ENCODE peak calls at places on chromosomes 5 and 9, in five cellular contexts. T is mucosa of descending colon, O is psoas muscle, L is NT2/D1, S is MM.1S. H is an unnamed sample.

GRCh38 chr9:137784046-137784445 is 93.5 kb upstream of the CACNA1B start:
- DNase-seq in T (no peak), O (no peak), L (no peak), S (no peak), H (peak; percentile 40)

GRCh38 chr5:133235696-133236426 is 184.0 kb downstream of the HSPA4 start:
- DNase-seq in T (no peak), O (no peak), L (no peak), S (no peak), H (no peak)

GRCh38 chr5:39216621-39217020 is 2.7 kb downstream of the FYB1 start:
- DNase-seq in T (no peak), O (no peak), L (no peak), S (no peak), H (no peak)

GRCh38 chr9:137095664-137096517 is 9.1 kb downstream of the MAN1B1 start:
- DNase-seq in T (peak; percentile 66), O (no peak), L (no peak), S (peak; percentile 84), H (peak; percentile 91)

GRCh38 chr5:97494465-97494864 is 311.4 kb upstream of the RIOK2 start:
- DNase-seq in T (no peak), O (no peak), L (no peak), S (no peak), H (no peak)

GRCh38 chr9:19552693-19553092 is 143.9 kb downstream of the ACER2 start:
- DNase-seq in T (no peak), O (no peak), L (no peak), S (no peak), H (no peak)

GRCh38 chr9:72217306-72217842 is 68.1 kb downstream of the GDA start:
- DNase-seq in T (no peak), O (no peak), L (no peak), S (no peak), H (no peak)

GRCh38 chr5:100780376-100780870 is 122.7 kb downstream of the ST8SIA4 start:
- DNase-seq in T (no peak), O (no peak), L (no peak), S (peak; percentile 73), H (no peak)

GRCh38 chr9:136007906-136008692 is 46.9 kb upstream of the UBAC1 start:
- DNase-seq in T (no peak), O (no peak), L (no peak), S (no peak), H (no peak)

GRCh38 chr5:180592176-180592575 is 877 bp upstream of the SCGB3A1 start:
- DNase-seq in T (no peak), O (no peak), L (no peak), S (no peak), H (no peak)

GRCh38 chr9:34459941-34460340 is 1.3 kb downstream of the DNAI1 start:
- DNase-seq in T (no peak), O (no peak), L (no peak), S (no peak), H (no peak)

GRCh38 chr9:135883410-135884089 is 23.8 kb downstream of the CAMSAP1 start:
- DNase-seq in T (no peak), O (no peak), L (no peak), S (no peak), H (no peak)

GRCh38 chr5:154278172-154278571 is 87.6 kb downstream of the GALNT10 start:
- DNase-seq in T (no peak), O (no peak), L (no peak), S (no peak), H (no peak)

GRCh38 chr5:94620257-94620656 is 1.8 kb downstream of the SLF1 start:
- DNase-seq in T (no peak), O (no peak), L (no peak), S (no peak), H (no peak)

GRCh38 chr5:66241136-66241825 is 97.2 kb downstream of the SREK1 start:
- DNase-seq in T (no peak), O (no peak), L (no peak), S (no peak), H (no peak)

GRCh38 chr9:111198936-111199335 is 131.1 kb downstream of the OR2K2 start:
- DNase-seq in T (no peak), O (no peak), L (no peak), S (no peak), H (no peak)

GRCh38 chr9:19026375-19026774 is 6.6 kb downstream of the SAXO1 start:
- DNase-seq in T (no peak), O (no peak), L (no peak), S (no peak), H (no peak)

GRCh38 chr9:125428060-125428481 is 166.4 kb downstream of the GAPVD1 start:
- DNase-seq in T (peak; percentile 48), O (peak; percentile 58), L (no peak), S (peak; percentile 7), H (no peak)

GRCh38 chr5:64570395-64570996 is 64.7 kb downstream of the RGS7BP start:
- DNase-seq in T (no peak), O (no peak), L (no peak), S (no peak), H (no peak)

GRCh38 chr5:76401801-76402250 is 1.3 kb upstream of the IQGAP2 start:
- DNase-seq in T (no peak), O (no peak), L (no peak), S (peak; percentile 93), H (peak; percentile 81)

GRCh38 chr9:82419827-82420486 is 431.4 kb downstream of the SPATA31D1 start:
- DNase-seq in T (no peak), O (no peak), L (no peak), S (no peak), H (no peak)

GRCh38 chr9:121550569-121551512 is 51.2 kb upstream of the GGTA1 start:
- DNase-seq in T (peak; percentile 86), O (peak; percentile 92), L (peak; percentile 73), S (peak; percentile 58), H (peak; percentile 94)

GRCh38 chr9:136742640-136743391 is at the start of gene LCN10:
- DNase-seq in T (peak; percentile 32), O (no peak), L (no peak), S (no peak), H (no peak)

GRCh38 chr9:81214975-81215374 is 474.4 kb downstream of the TLE1 start:
- DNase-seq in T (no peak), O (no peak), L (no peak), S (no peak), H (no peak)

GRCh38 chr5:107112207-107112606 is 558.5 kb downstream of the EFNA5 start:
- DNase-seq in T (no peak), O (no peak), L (no peak), S (no peak), H (no peak)

GRCh38 chr9:18829858-18830257 is 203.2 kb downstream of the SAXO1 start:
- DNase-seq in T (no peak), O (no peak), L (no peak), S (no peak), H (no peak)

GRCh38 chr5:80798166-80798565 is 143.4 kb upstream of the DHFR start:
- DNase-seq in T (no peak), O (no peak), L (no peak), S (no peak), H (no peak)

GRCh38 chr9:134283111-134283515 is 43.1 kb upstream of the RXRA start:
- DNase-seq in T (peak; percentile 65), O (peak; percentile 89), L (no peak), S (no peak), H (no peak)

GRCh38 chr5:140235776-140236558 is 61.0 kb downstream of the CYSTM1 start:
- DNase-seq in T (no peak), O (no peak), L (no peak), S (no peak), H (no peak)

GRCh38 chr9:35826071-35826701 is 2.3 kb downstream of the FAM221B start:
- DNase-seq in T (no peak), O (no peak), L (no peak), S (peak; percentile 70), H (no peak)

GRCh38 chr5:134091626-134092121 is 22.8 kb upstream of the TCF7 start:
- DNase-seq in T (no peak), O (no peak), L (no peak), S (no peak), H (peak; percentile 40)

GRCh38 chr5:113213551-113213971 is 221.2 kb downstream of the TSSK1B start:
- DNase-seq in T (no peak), O (no peak), L (no peak), S (peak; percentile 65), H (no peak)

DNA sequence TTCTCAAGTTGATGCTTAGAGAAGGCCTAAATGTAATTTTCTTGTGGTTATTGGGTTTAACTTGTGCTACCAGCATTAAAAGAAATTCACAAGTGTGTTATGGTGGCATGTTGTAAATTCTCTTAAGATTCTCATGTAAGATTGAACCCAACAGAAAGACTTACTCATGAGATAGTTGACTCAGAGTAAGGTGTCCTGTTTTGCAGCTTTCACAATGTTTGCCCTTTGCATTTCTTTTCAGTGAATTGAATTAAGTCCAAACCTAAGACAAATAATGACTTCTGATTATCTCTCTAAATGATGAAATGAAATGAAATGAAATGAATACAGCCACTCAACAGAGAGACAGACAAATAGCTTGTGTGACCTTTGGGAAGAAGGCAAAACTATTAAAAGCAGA is 1696.9 kb upstream of the WWC1 start:
- DNase-seq in T (no peak), O (no peak), L (no peak), S (no peak), H (no peak)
- H3K9me3 ChIP-seq in T (peaks cover 3% of the 10 kb centered on the region), O (no peaks in the 10 kb centered on the region), L (no peaks in the 10 kb centered on the region), S (no peaks in the 10 kb centered on the region), H (no peaks in the 10 kb centered on the region)

GRCh38 chr5:168790691-168791230 is 211.6 kb upstream of the PANK3 start:
- DNase-seq in T (no peak), O (no peak), L (no peak), S (no peak), H (no peak)
- H3K9me3 ChIP-seq in T (no peaks in the 10 kb centered on the region), O (no peaks in the 10 kb centered on the region), L (no peaks in the 10 kb centered on the region), S (no peaks in the 10 kb centered on the region), H (no peaks in the 10 kb centered on the region)

DNA sequence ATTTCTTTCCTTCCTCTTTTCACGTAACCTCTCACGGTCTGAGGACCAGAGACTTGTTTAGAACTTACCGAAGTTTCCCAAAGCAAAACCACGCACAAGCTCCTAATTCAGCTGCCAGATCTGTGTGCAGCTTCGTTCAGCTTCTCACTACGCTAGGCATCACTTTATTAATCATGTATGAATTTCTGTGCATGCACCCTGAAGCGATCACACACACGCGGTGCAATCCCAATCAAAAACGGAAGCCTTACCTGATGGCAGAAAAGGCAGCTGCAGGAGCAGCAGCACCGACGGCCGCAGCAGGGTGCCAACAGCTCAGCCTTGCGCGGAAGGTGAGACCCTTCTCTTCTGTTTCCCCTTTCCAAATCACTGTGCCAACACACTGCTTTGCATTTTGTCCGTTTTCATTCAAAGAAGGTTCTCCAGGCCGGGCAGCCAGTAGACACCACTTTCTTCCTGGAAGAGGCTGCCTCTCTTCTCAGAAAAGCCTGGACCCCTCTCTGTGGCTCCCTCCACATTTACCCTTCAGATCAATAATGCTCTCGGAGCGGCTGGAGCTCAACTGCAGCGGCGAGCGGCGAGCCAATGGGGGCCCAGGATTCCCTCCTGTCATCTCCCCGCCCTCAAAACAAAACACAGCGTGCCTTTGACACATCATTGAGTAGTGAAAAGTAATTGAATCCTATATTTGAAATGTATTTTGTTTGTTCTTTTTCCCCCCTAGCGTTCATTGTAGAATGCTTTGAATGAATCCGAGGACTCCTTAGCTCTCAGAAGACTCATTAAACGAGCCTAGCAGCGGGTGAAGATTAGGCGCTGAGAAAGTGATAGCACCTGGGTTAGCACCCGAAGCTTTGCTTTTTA is at the start of gene CDH12:
- DNase-seq in T (no peak), O (no peak), L (peak; percentile 25), S (peak; percentile 27), H (peak; percentile 67)
- H3K9me3 ChIP-seq in T (no peaks in the 10 kb centered on the region), O (no peaks in the 10 kb centered on the region), L (no peaks in the 10 kb centered on the region), S (no peaks in the 10 kb centered on the region), H (no peaks in the 10 kb centered on the region)

GRCh38 chr5:11273180-11273882 is 512.3 kb upstream of the DAP start:
- DNase-seq in T (no peak), O (no peak), L (no peak), S (no peak), H (no peak)

GRCh38 chr5:11268894-11269293 is 507.9 kb upstream of the DAP start:
- DNase-seq in T (no peak), O (no peak), L (no peak), S (no peak), H (no peak)

GRCh38 chr5:11269515-11269914 is 508.5 kb upstream of the DAP start:
- DNase-seq in T (no peak), O (no peak), L (no peak), S (no peak), H (no peak)
- H3K9me3 ChIP-seq in T (no peaks in the 10 kb centered on the region), O (no peaks in the 10 kb centered on the region), L (no peaks in the 10 kb centered on the region), S (no peaks in the 10 kb centered on the region), H (no peaks in the 10 kb centered on the region)